ENCODE peak calls at places on chromosomes 6 and 20, in five cellular contexts. L is tibial artery, I is mammary epithelial cell, B is sigmoid colon, K is left lung. E is an unnamed sample. For H3K4me1, the result is how much of the 10 kb centered on the place peaks cover.

GRCh38 chr6:36746251-36746650 is 48.6 kb downstream of the RAB44 start:
- DNase-seq in L (no peak), I (no peak), B (no peak), K (no peak), E (no peak)

GRCh38 chr6:119102901-119103300 is 24.4 kb upstream of the FAM184A start:
- DNase-seq in L (no peak), I (no peak), B (no peak), K (no peak), E (no peak)

GRCh38 chr6:98636941-98637340 is 197.4 kb upstream of the POU3F2 start:
- DNase-seq in L (no peak), I (no peak), B (no peak), K (no peak), E (no peak)

GRCh38 chr6:124977067-124977908 is 15.1 kb downstream of the RNF217 start:
- DNase-seq in L (no peak), I (peak), B (no peak), K (no peak), E (no peak)

GRCh38 chr6:35147101-35147885 is 6.2 kb upstream of the TCP11 start:
- DNase-seq in L (no peak), I (no peak), B (no peak), K (no peak), E (no peak)

GRCh38 chr6:142087950-142088857 is 44.5 kb upstream of the GJE1 start:
- DNase-seq in L (no peak), I (no peak), B (no peak), K (peak), E (no peak)

GRCh38 chr6:22367331-22367730 is 70.5 kb upstream of the PRL start:
- DNase-seq in L (no peak), I (no peak), B (no peak), K (no peak), E (no peak)

GRCh38 chr6:1792989-1793388 is 183.3 kb downstream of the FOXC1 start:
- DNase-seq in L (no peak), I (peak), B (no peak), K (no peak), E (no peak)

GRCh38 chr6:133504761-133505160 is 263.6 kb downstream of the EYA4 start:
- DNase-seq in L (no peak), I (no peak), B (no peak), K (no peak), E (peak)

GRCh38 chr6:111503660-111504059 is 20.6 kb upstream of the REV3L start:
- DNase-seq in L (no peak), I (no peak), B (no peak), K (no peak), E (no peak)

GRCh38 chr20:63920226-63920625 is 25.3 kb downstream of the DNAJC5 start:
- DNase-seq in L (no peak), I (no peak), B (no peak), K (no peak), E (no peak)

GRCh38 chr6:30544666-30545272 is 11.5 kb downstream of the GNL1 start:
- DNase-seq in L (no peak), I (peak), B (no peak), K (no peak), E (no peak)

GRCh38 chr6:84953401-84953800 is 189.0 kb upstream of the TBX18 start:
- DNase-seq in L (no peak), I (no peak), B (no peak), K (no peak), E (no peak)

GRCh38 chr6:7535498-7535897 is 6.0 kb upstream of the DSP start:
- DNase-seq in L (no peak), I (peak), B (no peak), K (no peak), E (no peak)

GRCh38 chr6:10418862-10419748 is 4.2 kb upstream of the TFAP2A start:
- DNase-seq in L (no peak), I (peak), B (no peak), K (no peak), E (no peak)

GRCh38 chr6:33426590-33427563 is 7.0 kb downstream of the SYNGAP1 start:
- DNase-seq in L (peak), I (no peak), B (no peak), K (no peak), E (no peak)

GRCh38 chr6:6843057-6843627 is 254.6 kb downstream of the LY86 start:
- DNase-seq in L (no peak), I (peak), B (no peak), K (no peak), E (no peak)

GRCh38 chr20:62603907-62604785 is 38.2 kb upstream of the SLCO4A1 start:
- DNase-seq in L (no peak), I (no peak), B (no peak), K (peak), E (no peak)

GRCh38 chr6:39698789-39699188 is 26.4 kb downstream of the KIF6 start:
- DNase-seq in L (no peak), I (no peak), B (no peak), K (no peak), E (no peak)

GRCh38 chr6:166619912-166620311 is 7.1 kb downstream of the RPS6KA2 start:
- DNase-seq in L (no peak), I (peak), B (no peak), K (no peak), E (peak)

GRCh38 chr6:37643851-37644672 is 53.6 kb downstream of the MDGA1 start:
- DNase-seq in L (no peak), I (no peak), B (no peak), K (no peak), E (no peak)

GRCh38 chr6:7658543-7658942 is 67.4 kb upstream of the BMP6 start:
- DNase-seq in L (no peak), I (no peak), B (no peak), K (no peak), E (no peak)

GRCh38 chr20:56520180-56520579 is 4.4 kb upstream of the FAM209A start:
- DNase-seq in L (peak), I (no peak), B (no peak), K (no peak), E (no peak)

GRCh38 chr6:138538390-138539031 is 39.2 kb upstream of the NHSL1 start:
- DNase-seq in L (no peak), I (no peak), B (peak), K (no peak), E (no peak)

GRCh38 chr6:42313941-42314570 is 96.4 kb upstream of the MRPS10 start:
- DNase-seq in L (no peak), I (no peak), B (no peak), K (no peak), E (peak)

GRCh38 chr6:112956696-112957525 is 609.8 kb downstream of the RFPL4B start:
- DNase-seq in L (no peak), I (peak), B (no peak), K (no peak), E (peak)

GRCh38 chr6:41583576-41583975 is 37.4 kb downstream of the FOXP4 start:
- DNase-seq in L (no peak), I (no peak), B (no peak), K (no peak), E (no peak)

GRCh38 chr20:57957397-57958049 is 247.7 kb upstream of the PMEPA1 start:
- DNase-seq in L (no peak), I (no peak), B (no peak), K (no peak), E (no peak)

GRCh38 chr20:58111340-58112016 is 117.0 kb downstream of the ANKRD60 start:
- DNase-seq in L (no peak), I (no peak), B (no peak), K (no peak), E (no peak)

GRCh38 chr20:3133156-3133555 is 26.5 kb downstream of the FASTKD5 start:
- DNase-seq in L (no peak), I (no peak), B (no peak), K (no peak), E (no peak)

GRCh38 chr6:30135757-30136156 is at the start of gene TRIM40:
- DNase-seq in L (no peak), I (no peak), B (no peak), K (no peak), E (no peak)

GRCh38 chr6:161215193-161215592 is 58.7 kb downstream of the AGPAT4 start:
- DNase-seq in L (no peak), I (peak), B (no peak), K (no peak), E (no peak)

GRCh38 chr6:134689676-134690447 is 260.0 kb downstream of the ALDH8A1 start:
- DNase-seq in L (no peak), I (no peak), B (no peak), K (no peak), E (no peak)

GRCh38 chr20:37686762-37687477 is 6.9 kb upstream of the CTNNBL1 start:
- DNase-seq in L (no peak), I (peak), B (no peak), K (no peak), E (no peak)

GRCh38 chr20:58130574-58130973 is 97.9 kb downstream of the ANKRD60 start:
- DNase-seq in L (peak), I (no peak), B (no peak), K (no peak), E (no peak)

GRCh38 chr6:41546475-41546865 is 289 bp downstream of the FOXP4 start:
- DNase-seq in L (no peak), I (peak), B (no peak), K (no peak), E (no peak)

DNA sequence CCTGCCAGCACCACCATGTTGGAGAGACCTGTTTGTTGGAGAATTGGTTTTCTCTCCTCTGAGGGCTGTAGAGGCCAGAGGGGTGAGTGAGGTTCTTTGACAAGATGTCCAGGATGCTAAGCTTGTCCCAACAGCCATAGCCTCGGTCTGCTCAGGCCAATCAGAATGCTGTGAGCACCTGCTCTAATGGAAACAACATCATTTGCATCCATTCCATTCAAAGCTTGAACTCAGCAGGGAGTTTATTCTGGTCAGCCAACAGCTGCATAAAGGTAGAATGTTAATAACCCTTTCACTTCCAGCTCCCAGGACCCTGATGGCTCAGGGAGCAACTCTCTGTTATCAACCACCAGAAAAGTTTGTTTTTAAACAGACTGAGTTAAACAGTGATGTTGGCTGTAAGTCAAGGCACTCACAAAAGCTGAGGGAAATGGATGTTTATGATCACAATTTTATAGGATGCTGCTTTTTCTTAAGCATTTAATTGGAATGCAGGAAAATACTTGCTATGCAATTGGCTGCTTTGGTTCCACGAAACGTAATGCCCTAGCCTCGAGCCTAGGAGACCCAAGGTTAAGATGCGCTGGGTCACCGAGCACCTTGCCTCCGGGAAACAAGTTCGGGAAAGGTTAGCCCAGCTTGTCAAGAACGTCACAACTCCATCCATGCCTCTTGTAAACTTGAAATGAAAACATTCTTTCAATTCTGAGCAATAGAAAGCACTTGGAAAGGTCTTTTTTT is 155.2 kb downstream of the NFATC2 start:
- DNase-seq in L (peak), I (no peak), B (peak), K (no peak), E (no peak)
- H3K4me1 ChIP-seq in L (under half), I (under half), B (under half), K (under half), E (under half)

GRCh38 chr6:3335169-3335568 is 76.4 kb downstream of the PSMG4 start:
- DNase-seq in L (no peak), I (no peak), B (no peak), K (no peak), E (no peak)

GRCh38 chr6:3334579-3334978 is 75.8 kb downstream of the PSMG4 start:
- DNase-seq in L (no peak), I (no peak), B (no peak), K (no peak), E (peak)

GRCh38 chr6:3336066-3336786 is 77.5 kb downstream of the PSMG4 start:
- DNase-seq in L (no peak), I (no peak), B (no peak), K (no peak), E (no peak)

GRCh38 chr6:3337521-3338350 is 79.0 kb downstream of the PSMG4 start:
- DNase-seq in L (no peak), I (no peak), B (no peak), K (no peak), E (no peak)

GRCh38 chr6:3336859-3337515 is 78.2 kb downstream of the PSMG4 start:
- DNase-seq in L (no peak), I (no peak), B (no peak), K (no peak), E (no peak)
- H3K4me1 ChIP-seq in L (under half), I (under half), B (half or more), K (under half), E (under half)

GRCh38 chr20:24954151-24954550 is 5.1 kb downstream of the CST7 start:
- DNase-seq in L (no peak), I (no peak), B (peak), K (no peak), E (no peak)

GRCh38 chr20:24953621-24954133 is 4.6 kb downstream of the CST7 start:
- DNase-seq in L (no peak), I (no peak), B (peak), K (no peak), E (no peak)

GRCh38 chr20:24957326-24957996 is 8.4 kb downstream of the CST7 start:
- DNase-seq in L (peak), I (no peak), B (peak), K (no peak), E (peak)

GRCh38 chr20:24955045-24955444 is 6.0 kb downstream of the CST7 start:
- DNase-seq in L (no peak), I (no peak), B (peak), K (no peak), E (no peak)

GRCh38 chr20:24956001-24956761 is 7.1 kb downstream of the CST7 start:
- DNase-seq in L (no peak), I (no peak), B (peak), K (no peak), E (no peak)
- H3K4me1 ChIP-seq in L (under half), I (under half), B (under half), K (under half), E (under half)

DNA sequence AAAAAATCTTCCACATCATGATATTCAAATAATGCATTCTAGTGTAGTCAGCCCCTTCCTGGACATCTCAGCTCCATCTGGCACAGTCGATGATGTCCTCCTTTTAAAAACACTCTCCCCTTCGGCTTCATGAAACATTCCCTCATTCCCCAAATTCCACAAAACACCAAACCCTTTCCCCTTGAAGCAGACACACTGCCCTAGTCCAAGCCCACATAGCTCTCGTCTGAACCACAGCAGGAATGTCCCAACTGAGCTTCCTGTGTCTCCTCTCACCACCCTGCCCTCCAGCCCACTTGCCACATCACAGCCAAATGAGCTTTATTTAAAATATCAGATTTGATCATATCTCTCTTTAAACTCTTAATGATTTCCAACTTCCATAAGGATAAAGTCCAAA is 106.4 kb upstream of the CARMIL1 start:
- DNase-seq in L (no peak), I (peak), B (no peak), K (no peak), E (no peak)
- H3K4me1 ChIP-seq in L (half or more), I (under half), B (under half), K (under half), E (under half)

GRCh38 chr6:31576897-31577341 is 1.6 kb downstream of the TNF start:
- DNase-seq in L (no peak), I (no peak), B (no peak), K (peak), E (no peak)
- H3K4me1 ChIP-seq in L (under half), I (under half), B (under half), K (under half), E (under half)

DNA sequence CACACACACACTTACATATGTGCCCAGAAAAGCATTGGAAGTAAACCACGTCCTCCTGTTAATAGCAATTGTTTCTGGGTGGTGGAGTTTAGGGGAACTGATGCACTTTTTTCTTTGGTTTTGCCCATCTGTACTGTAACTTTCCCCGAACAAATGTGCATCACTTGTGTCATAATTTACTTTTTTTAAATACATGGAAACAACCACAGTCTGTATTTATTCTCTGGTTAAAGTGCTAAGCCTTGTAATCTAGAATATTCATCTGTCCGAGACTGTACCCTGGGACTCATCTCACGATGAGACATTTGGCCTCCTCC is 61.5 kb upstream of the CD93 start:
- DNase-seq in L (no peak), I (no peak), B (no peak), K (no peak), E (no peak)
- H3K4me1 ChIP-seq in L (half or more), I (under half), B (under half), K (under half), E (under half)

DNA sequence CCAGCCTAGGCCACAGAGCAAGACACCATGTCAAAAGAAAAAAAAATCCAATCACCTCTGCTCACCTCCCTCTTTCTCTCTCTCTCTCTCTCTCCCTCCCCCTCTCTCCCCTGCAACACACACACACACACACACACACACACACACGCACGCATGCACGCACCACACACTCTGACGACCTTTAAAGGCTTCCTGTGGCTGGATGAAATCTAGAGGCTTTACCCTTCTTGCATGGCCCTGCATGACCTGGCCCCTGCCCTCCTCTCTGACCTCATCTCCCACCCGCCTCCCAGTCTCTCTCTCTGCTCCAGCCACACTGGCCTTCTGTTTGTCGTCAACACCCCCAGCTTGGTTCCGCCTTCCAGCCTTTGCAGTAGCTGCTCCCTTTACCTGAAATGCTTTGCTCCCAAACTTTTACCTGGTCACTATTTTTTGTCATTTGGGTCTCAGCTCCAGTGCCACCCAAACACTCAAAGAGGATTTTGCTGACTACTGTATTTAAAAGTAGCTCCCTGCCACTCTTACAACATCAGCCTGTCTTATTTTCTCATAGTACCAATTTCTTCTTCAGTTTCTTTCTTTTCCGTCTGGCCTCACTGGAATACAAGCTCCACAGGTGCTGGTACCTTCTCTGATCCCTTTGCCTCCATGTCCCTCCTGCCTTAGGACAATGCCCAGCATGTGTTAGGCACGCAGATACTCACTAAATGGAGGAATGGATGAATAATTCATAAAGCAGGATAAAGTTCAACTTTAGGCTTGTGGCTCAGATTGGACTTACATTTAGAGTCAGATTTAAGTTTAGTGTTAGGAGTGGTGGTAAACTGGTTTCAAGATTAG is 4.3 kb upstream of the LTA start:
- DNase-seq in L (no peak), I (no peak), B (no peak), K (no peak), E (no peak)
- H3K4me1 ChIP-seq in L (under half), I (under half), B (under half), K (under half), E (under half)

GRCh38 chr20:45320948-45321595 is 13.0 kb upstream of the MATN4 start:
- DNase-seq in L (no peak), I (no peak), B (no peak), K (no peak), E (no peak)
- H3K4me1 ChIP-seq in L (under half), I (under half), B (under half), K (under half), E (under half)